ENCODE peak calls at places on chromosomes 7 and 10, in six cellular contexts. W is tibial artery, C is cardiac muscle cell, K is pancreas, D is adrenal gland, A is endodermal cell. I is an unnamed sample. For H3K4me1, the result is how much of the 10 kb centered on the place peaks cover.

GRCh38 chr7:55476071-55476803 is 96.1 kb downstream of the VOPP1 start:
- DNase-seq in D (peak), K (no peak), A (peak), W (no peak), C (peak), I (no peak)

GRCh38 chr10:106740071-106740470 is 424.4 kb downstream of the SORCS1 start:
- DNase-seq in A (no peak), D (no peak), C (no peak), K (no peak), W (no peak), I (no peak)

GRCh38 chr7:33904680-33905388 is 505 bp upstream of the BMPER start:
- DNase-seq in C (peak), D (no peak), W (no peak), A (peak), K (peak), I (no peak)

GRCh38 chr7:81594767-81595166 is 175.1 kb downstream of the HGF start:
- DNase-seq in A (no peak), K (no peak), D (no peak), C (peak), W (no peak), I (no peak)

GRCh38 chr7:8291742-8292141 is 29.8 kb upstream of the ICA1 start:
- DNase-seq in K (no peak), W (no peak), A (no peak), D (no peak), C (no peak), I (no peak)

GRCh38 chr10:79001082-79001885 is 67.5 kb upstream of the ZMIZ1 start:
- DNase-seq in C (peak), D (no peak), W (no peak), K (no peak), A (no peak), I (no peak)

GRCh38 chr7:31493714-31494181 is 20.1 kb upstream of the ITPRID1 start:
- DNase-seq in W (no peak), K (no peak), A (no peak), D (no peak), C (peak), I (no peak)

GRCh38 chr10:37711617-37712488 is 145.6 kb downstream of the ZNF248 start:
- DNase-seq in D (peak), W (no peak), C (no peak), A (no peak), K (peak), I (no peak)

GRCh38 chr10:57962839-57963238 is 304.9 kb downstream of the IPMK start:
- DNase-seq in K (no peak), C (no peak), D (no peak), W (no peak), A (no peak), I (no peak)

GRCh38 chr7:92266415-92267241 is 20.9 kb downstream of the ANKIB1 start:
- DNase-seq in A (no peak), W (no peak), C (no peak), K (no peak), D (no peak), I (no peak)

GRCh38 chr7:92268921-92269320 is 23.1 kb downstream of the ANKIB1 start:
- DNase-seq in W (no peak), A (no peak), C (no peak), D (no peak), K (no peak), I (no peak)
- TF ChIP-seq CTCF in W (no peak), A (no peak), C (no peak), D (no peak), K (no peak), I (no peak)

GRCh38 chr10:119274519-119275045 is 67.2 kb downstream of the GRK5 start:
- DNase-seq in C (no peak), D (no peak), A (no peak), K (no peak), W (no peak), I (no peak)
- H3K4me1 ChIP-seq in C (under half), D (under half), A (under half), K (under half), W (under half), I (under half)

GRCh38 chr10:69647819-69648218 is 17.8 kb downstream of the FAM241B start:
- DNase-seq in W (no peak), D (no peak), C (no peak), K (no peak), A (no peak), I (no peak)
- H3K4me3 ChIP-seq in W (no peak), D (no peak), C (no peak), K (no peak), A (no peak), I (no peak)

DNA sequence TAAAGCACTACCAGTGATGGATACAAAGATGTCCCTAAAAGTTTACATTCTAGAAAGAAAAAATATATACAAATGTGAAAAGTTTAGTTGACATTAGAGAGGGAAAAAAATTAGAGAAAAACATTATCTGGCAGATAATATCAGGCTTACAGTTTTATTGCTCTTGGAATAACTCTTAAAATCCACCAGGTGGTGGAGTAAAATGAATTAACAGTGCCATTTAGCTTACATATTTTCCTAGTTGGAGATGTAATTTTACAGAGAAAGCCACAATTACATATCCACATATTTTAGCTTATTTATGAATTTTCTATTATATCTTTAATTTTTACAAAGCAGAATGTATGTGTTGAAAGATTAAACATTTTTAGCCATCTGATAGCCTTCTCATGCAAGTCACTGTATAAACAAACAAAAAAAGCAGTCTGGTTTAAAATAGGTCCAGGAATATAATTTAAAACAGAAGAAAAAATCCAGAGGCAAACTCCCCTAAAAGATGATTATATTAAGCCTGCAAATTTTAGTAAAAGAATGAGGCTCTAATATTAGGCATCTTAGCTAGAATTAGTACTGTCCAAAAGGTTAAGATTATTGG is 6.5 kb downstream of the CABCOCO1 start:
- DNase-seq in K (no peak), D (no peak), W (no peak), A (no peak), C (no peak), I (no peak)
- TF ChIP-seq CTCF in K (no peak), D (no peak), W (no peak), A (peak), C (no peak), I (no peak)

GRCh38 chr7:16811555-16811954 is 6.8 kb upstream of the AGR2 start:
- DNase-seq in C (no peak), W (no peak), K (no peak), A (no peak), D (no peak), I (no peak)
- H3K4me1 ChIP-seq in C (under half), W (under half), K (under half), A (under half), D (under half), I (under half)

GRCh38 chr7:74023037-74023436 is 4.9 kb upstream of the ELN start:
- DNase-seq in W (peak), C (peak), A (peak), D (peak), K (no peak), I (peak)
- H3K4me3 ChIP-seq in W (peak), C (no peak), A (no peak), D (no peak), K (no peak), I (peak)

GRCh38 chr10:98038333-98038732 is 7.9 kb upstream of the CRTAC1 start:
- DNase-seq in A (peak), D (no peak), C (no peak), W (no peak), K (no peak), I (no peak)
- TF ChIP-seq CTCF in A (peak), D (no peak), C (no peak), W (no peak), K (no peak), I (no peak)